ENCODE peak calls at places on chromosomes 5 and 9, in nine cellular contexts. L, M, T, V, J, Q, G, E and K are unnamed samples.

GRCh38 chr5:134446938-134447337 is 35.3 kb upstream of the CDKN2AIPNL start:
- DNase-seq in L (peak; percentile 72), M (peak; percentile 29), T (peak; percentile 80), V (no peak), J (no peak), Q (no peak), G (no peak), E (no peak), K (no peak)

GRCh38 chr5:167869125-167869524 is 422.3 kb upstream of the WWC1 start:
- DNase-seq in L (no peak), M (no peak), T (no peak), V (no peak), J (no peak), Q (no peak), G (no peak), E (no peak), K (no peak)

GRCh38 chr9:126117631-126118030 is 209.0 kb upstream of the MVB12B start:
- DNase-seq in L (no peak), M (no peak), T (no peak), V (no peak), J (no peak), Q (no peak), G (no peak), E (no peak), K (no peak)

GRCh38 chr5:72790188-72790587 is 26.3 kb upstream of the TNPO1 start:
- DNase-seq in L (no peak), M (no peak), T (no peak), V (no peak), J (no peak), Q (peak; percentile 55), G (no peak), E (no peak), K (no peak)

GRCh38 chr5:57495285-57495684 is 12.7 kb upstream of the ACTBL2 start:
- DNase-seq in L (no peak), M (no peak), T (no peak), V (no peak), J (no peak), Q (no peak), G (no peak), E (no peak), K (no peak)

GRCh38 chr5:101067415-101067814 is 164.3 kb upstream of the ST8SIA4 start:
- DNase-seq in L (no peak), M (no peak), T (no peak), V (no peak), J (no peak), Q (no peak), G (no peak), E (no peak), K (no peak)

GRCh38 chr5:177482359-177482795 is 8.9 kb upstream of the DBN1 start:
- DNase-seq in L (no peak), M (no peak), T (no peak), V (no peak), J (no peak), Q (peak; percentile 20), G (no peak), E (no peak), K (no peak)

GRCh38 chr5:144205141-144205551 is 34.5 kb downstream of the KCTD16 start:
- DNase-seq in L (no peak), M (peak; percentile 25), T (peak; percentile 48), V (no peak), J (no peak), Q (peak; percentile 63), G (peak; percentile 64), E (peak; percentile 17), K (peak; percentile 22)

GRCh38 chr9:99345936-99346335 is 123.9 kb downstream of the SEC61B start:
- DNase-seq in L (no peak), M (no peak), T (no peak), V (no peak), J (no peak), Q (peak; percentile 59), G (no peak), E (no peak), K (no peak)

GRCh38 chr9:68473790-68474189 is 66.9 kb downstream of the TMEM252 start:
- DNase-seq in L (no peak), M (no peak), T (no peak), V (no peak), J (no peak), Q (no peak), G (no peak), E (no peak), K (no peak)

GRCh38 chr5:59517926-59518585 is 375.5 kb downstream of the PDE4D start:
- DNase-seq in L (no peak), M (no peak), T (no peak), V (no peak), J (no peak), Q (peak; percentile 45), G (no peak), E (no peak), K (no peak)

GRCh38 chr5:4987431-4987830 is 152.7 kb upstream of the ADAMTS16 start:
- DNase-seq in L (no peak), M (no peak), T (no peak), V (no peak), J (no peak), Q (peak; percentile 6), G (no peak), E (no peak), K (no peak)